ENCODE peak calls at places on chromosomes 12 and 14, in ten cellular contexts. L, K, J, I, B, P, O, F, R and H are unnamed samples.

GRCh38 chr12:75759842-75760260 is 248.4 kb upstream of the KRR1 start:
- DNase-seq in O (no peak), P (peak; percentile 41), R (no peak), B (no peak), L (no peak), K (no peak), J (no peak), F (no peak), I (peak; percentile 5), H (no peak)

GRCh38 chr14:56474419-56475022 is 105.1 kb upstream of the TMEM260 start:
- DNase-seq in B (peak; percentile 19), R (peak; percentile 4), L (peak; percentile 30), O (no peak), J (peak; percentile 56), F (no peak), P (no peak), I (peak; percentile 24), K (no peak), H (no peak)

GRCh38 chr12:1977109-1977508 is 27.1 kb downstream of the DCP1B start:
- DNase-seq in J (no peak), R (no peak), O (no peak), B (no peak), F (no peak), L (no peak), I (no peak), P (no peak), K (no peak), H (no peak)

GRCh38 chr12:26278666-26279065 is 83.3 kb downstream of the SSPN start:
- DNase-seq in J (no peak), K (no peak), I (no peak), P (no peak), F (no peak), R (no peak), B (no peak), L (no peak), O (no peak), H (no peak)

GRCh38 chr14:35470775-35471174 is 63.2 kb upstream of the INSM2 start:
- DNase-seq in F (no peak), I (no peak), J (no peak), L (no peak), B (no peak), K (no peak), O (no peak), R (no peak), P (peak; percentile 7), H (no peak)

GRCh38 chr12:4939418-4940023 is 29.8 kb downstream of the KCNA1 start:
- DNase-seq in J (peak; percentile 61), F (no peak), L (peak; percentile 98), P (no peak), O (no peak), R (no peak), K (no peak), I (no peak), B (no peak), H (no peak)

GRCh38 chr12:115199831-115200230 is 515.9 kb upstream of the TBX3 start:
- DNase-seq in O (no peak), L (no peak), P (no peak), I (no peak), R (peak; percentile 32), F (no peak), B (no peak), K (no peak), J (no peak), H (no peak)

GRCh38 chr12:12913626-12914388 is 22.4 kb downstream of the GPRC5A start:
- DNase-seq in F (no peak), K (no peak), B (no peak), L (no peak), I (no peak), P (peak; percentile 65), R (no peak), O (no peak), J (no peak), H (no peak)

GRCh38 chr14:99899578-99900178 is 106.5 kb downstream of the EML1 start:
- DNase-seq in R (no peak), J (no peak), O (no peak), P (no peak), B (no peak), L (no peak), I (no peak), K (no peak), F (no peak), H (no peak)

GRCh38 chr14:95763875-95764274 is 50.0 kb upstream of the TCL1A start:
- DNase-seq in I (no peak), J (no peak), P (no peak), K (no peak), B (no peak), F (no peak), O (no peak), L (no peak), R (no peak), H (no peak)